ENCODE peak calls at places on chromosomes 1 and 21, in five cellular contexts. H, K, T, B and F are unnamed samples.

GRCh38 chr1:58988752-58989151 is 204.9 kb upstream of the JUN start:
- DNase-seq in H (no peak), K (no peak), T (no peak), B (no peak), F (no peak)

GRCh38 chr21:32819702-32820101 is 48.1 kb upstream of the PAXBP1 start:
- DNase-seq in H (no peak), K (no peak), T (no peak), B (no peak), F (no peak)

GRCh38 chr21:46308431-46308830 is 15.2 kb downstream of the C21orf58 start:
- DNase-seq in H (no peak), K (no peak), T (no peak), B (no peak), F (no peak)

GRCh38 chr1:228979774-228980173 is 244.5 kb downstream of the RHOU start:
- DNase-seq in H (no peak), K (no peak), T (no peak), B (no peak), F (no peak)

GRCh38 chr1:232521660-232522059 is 108.3 kb downstream of the SIPA1L2 start:
- DNase-seq in H (no peak), K (peak), T (no peak), B (no peak), F (no peak)

GRCh38 chr21:42565206-42565810 is 51.7 kb downstream of the SLC37A1 start:
- DNase-seq in H (no peak), K (no peak), T (no peak), B (no peak), F (peak)

GRCh38 chr1:25991937-25992688 is 5.8 kb downstream of the PAFAH2 start:
- DNase-seq in H (no peak), K (no peak), T (no peak), B (no peak), F (no peak)

GRCh38 chr1:99645699-99646531 is at the start of gene PALMD:
- DNase-seq in H (no peak), K (peak), T (no peak), B (no peak), F (no peak)

GRCh38 chr1:13922440-13922839 is 222.5 kb downstream of the PRDM2 start:
- DNase-seq in H (no peak), K (no peak), T (no peak), B (no peak), F (no peak)

GRCh38 chr21:45575304-45575992 is 33.2 kb upstream of the SLC19A1 start:
- DNase-seq in H (no peak), K (no peak), T (no peak), B (no peak), F (no peak)

GRCh38 chr1:165833358-165833757 is 5.9 kb downstream of the UCK2 start:
- DNase-seq in H (no peak), K (no peak), T (no peak), B (no peak), F (no peak)

GRCh38 chr1:66563094-66563800 is 29.3 kb downstream of the SGIP1 start:
- DNase-seq in H (no peak), K (peak), T (no peak), B (no peak), F (no peak)

GRCh38 chr1:77876884-77877283 is 11.5 kb upstream of the NEXN start:
- DNase-seq in H (no peak), K (no peak), T (no peak), B (no peak), F (no peak)

GRCh38 chr1:168520832-168521231 is 23.0 kb downstream of the XCL2 start:
- DNase-seq in H (no peak), K (no peak), T (no peak), B (no peak), F (no peak)

GRCh38 chr1:84171471-84171870 is 27.4 kb downstream of the PRKACB start:
- DNase-seq in H (no peak), K (no peak), T (no peak), B (no peak), F (no peak)